ENCODE peak calls at places on chromosomes 3 and 15, in four cellular contexts. One of them, this sample, is unnamed.

GRCh38 chr3:53495091-53495517 is 693 bp downstream of the CACNA1D start:
- DNase-seq in M059J: no peak
- DNase-seq in activated naive CD8-positive, alpha-beta T cell treated with anti-CD3 and anti-CD28 coated beads, Interleukin-2, amount 50 U/mL, for 24 hours: no peak
- DNase-seq in stimulated activated CD4-positive, alpha-beta T cell treated with anti-CD3 and anti-CD28 coated beads, Interleukin-1b, Interleukin-23, amount 100 ng/mL, for 4 hours: no peak
- DNase-seq in this sample: no peak

GRCh38 chr3:9008550-9009255 is 45.4 kb upstream of the RAD18 start:
- DNase-seq in M059J: no peak
- DNase-seq in activated naive CD8-positive, alpha-beta T cell treated with anti-CD3 and anti-CD28 coated beads, Interleukin-2, amount 50 U/mL, for 24 hours: no peak
- DNase-seq in stimulated activated CD4-positive, alpha-beta T cell treated with anti-CD3 and anti-CD28 coated beads, Interleukin-1b, Interleukin-23, amount 100 ng/mL, for 4 hours: no peak
- DNase-seq in this sample: no peak

GRCh38 chr3:46110701-46111493 is 83.6 kb upstream of the XCR1 start:
- DNase-seq in M059J: peak
- DNase-seq in activated naive CD8-positive, alpha-beta T cell treated with anti-CD3 and anti-CD28 coated beads, Interleukin-2, amount 50 U/mL, for 24 hours: no peak
- DNase-seq in stimulated activated CD4-positive, alpha-beta T cell treated with anti-CD3 and anti-CD28 coated beads, Interleukin-1b, Interleukin-23, amount 100 ng/mL, for 4 hours: no peak
- DNase-seq in this sample: no peak

GRCh38 chr15:68537097-68537496 is 41.7 kb upstream of the CORO2B start:
- DNase-seq in M059J: peak
- DNase-seq in activated naive CD8-positive, alpha-beta T cell treated with anti-CD3 and anti-CD28 coated beads, Interleukin-2, amount 50 U/mL, for 24 hours: no peak
- DNase-seq in stimulated activated CD4-positive, alpha-beta T cell treated with anti-CD3 and anti-CD28 coated beads, Interleukin-1b, Interleukin-23, amount 100 ng/mL, for 4 hours: no peak
- DNase-seq in this sample: no peak

GRCh38 chr3:36969540-36970432 is 23.1 kb downstream of the EPM2AIP1 start:
- DNase-seq in M059J: peak
- DNase-seq in activated naive CD8-positive, alpha-beta T cell treated with anti-CD3 and anti-CD28 coated beads, Interleukin-2, amount 50 U/mL, for 24 hours: peak
- DNase-seq in stimulated activated CD4-positive, alpha-beta T cell treated with anti-CD3 and anti-CD28 coated beads, Interleukin-1b, Interleukin-23, amount 100 ng/mL, for 4 hours: no peak
- DNase-seq in this sample: peak

GRCh38 chr15:77107531-77108355 is 36.8 kb upstream of the TSPAN3 start:
- DNase-seq in M059J: peak
- DNase-seq in activated naive CD8-positive, alpha-beta T cell treated with anti-CD3 and anti-CD28 coated beads, Interleukin-2, amount 50 U/mL, for 24 hours: peak
- DNase-seq in stimulated activated CD4-positive, alpha-beta T cell treated with anti-CD3 and anti-CD28 coated beads, Interleukin-1b, Interleukin-23, amount 100 ng/mL, for 4 hours: no peak
- DNase-seq in this sample: peak

GRCh38 chr3:10354373-10355015 is 33.6 kb upstream of the SEC13 start:
- DNase-seq in M059J: no peak
- DNase-seq in activated naive CD8-positive, alpha-beta T cell treated with anti-CD3 and anti-CD28 coated beads, Interleukin-2, amount 50 U/mL, for 24 hours: no peak
- DNase-seq in stimulated activated CD4-positive, alpha-beta T cell treated with anti-CD3 and anti-CD28 coated beads, Interleukin-1b, Interleukin-23, amount 100 ng/mL, for 4 hours: no peak
- DNase-seq in this sample: no peak

GRCh38 chr15:44296625-44297524 is 8.4 kb downstream of the GOLM2 start:
- DNase-seq in M059J: peak
- DNase-seq in activated naive CD8-positive, alpha-beta T cell treated with anti-CD3 and anti-CD28 coated beads, Interleukin-2, amount 50 U/mL, for 24 hours: no peak
- DNase-seq in stimulated activated CD4-positive, alpha-beta T cell treated with anti-CD3 and anti-CD28 coated beads, Interleukin-1b, Interleukin-23, amount 100 ng/mL, for 4 hours: no peak
- DNase-seq in this sample: no peak

GRCh38 chr3:58052373-58053273 is 44.4 kb downstream of the FLNB start:
- DNase-seq in M059J: peak
- DNase-seq in activated naive CD8-positive, alpha-beta T cell treated with anti-CD3 and anti-CD28 coated beads, Interleukin-2, amount 50 U/mL, for 24 hours: peak
- DNase-seq in stimulated activated CD4-positive, alpha-beta T cell treated with anti-CD3 and anti-CD28 coated beads, Interleukin-1b, Interleukin-23, amount 100 ng/mL, for 4 hours: no peak
- DNase-seq in this sample: no peak

GRCh38 chr15:68816795-68817303 is 3.8 kb downstream of the ANP32A start:
- DNase-seq in M059J: peak
- DNase-seq in activated naive CD8-positive, alpha-beta T cell treated with anti-CD3 and anti-CD28 coated beads, Interleukin-2, amount 50 U/mL, for 24 hours: no peak
- DNase-seq in stimulated activated CD4-positive, alpha-beta T cell treated with anti-CD3 and anti-CD28 coated beads, Interleukin-1b, Interleukin-23, amount 100 ng/mL, for 4 hours: no peak
- DNase-seq in this sample: no peak

GRCh38 chr15:59999064-59999377 is 5.1 kb upstream of the FOXB1 start:
- DNase-seq in M059J: no peak
- DNase-seq in activated naive CD8-positive, alpha-beta T cell treated with anti-CD3 and anti-CD28 coated beads, Interleukin-2, amount 50 U/mL, for 24 hours: no peak
- DNase-seq in stimulated activated CD4-positive, alpha-beta T cell treated with anti-CD3 and anti-CD28 coated beads, Interleukin-1b, Interleukin-23, amount 100 ng/mL, for 4 hours: no peak
- DNase-seq in this sample: no peak

GRCh38 chr3:195034541-195034940 is 236.4 kb downstream of the XXYLT1 start:
- DNase-seq in M059J: no peak
- DNase-seq in activated naive CD8-positive, alpha-beta T cell treated with anti-CD3 and anti-CD28 coated beads, Interleukin-2, amount 50 U/mL, for 24 hours: no peak
- DNase-seq in stimulated activated CD4-positive, alpha-beta T cell treated with anti-CD3 and anti-CD28 coated beads, Interleukin-1b, Interleukin-23, amount 100 ng/mL, for 4 hours: no peak
- DNase-seq in this sample: no peak